ENCODE peak calls at places on chromosomes 11 and 22, in seven cellular contexts. P, T, L, I, K, G and Z are unnamed samples.

GRCh38 chr22:36332623-36333331 is 55.0 kb downstream of the MYH9 start:
- DNase-seq in T (peak; percentile 67), G (peak; percentile 57), L (peak; percentile 81), K (peak; percentile 65), P (no peak), I (no peak), Z (no peak)

GRCh38 chr22:21760640-21761039 is 25.0 kb upstream of the YPEL1 start:
- DNase-seq in G (no peak), P (no peak), K (peak; percentile 40), T (peak; percentile 79), L (no peak), I (no peak), Z (no peak)

GRCh38 chr22:46058591-46059519 is 81.9 kb upstream of the WNT7B start:
- DNase-seq in T (peak; percentile 53), P (no peak), K (no peak), L (no peak), G (peak; percentile 17), I (peak; percentile 49), Z (no peak)

GRCh38 chr11:78946945-78947914 is 372.6 kb upstream of the NARS2 start:
- DNase-seq in I (no peak), G (no peak), K (no peak), T (peak; percentile 93), L (peak; percentile 92), P (no peak), Z (no peak)

GRCh38 chr11:118572075-118572913 is at the start of gene ARCN1:
- DNase-seq in L (peak; percentile 21), K (peak; percentile 87), G (peak; percentile 89), I (peak; percentile 80), P (peak; percentile 86), T (peak; percentile 88), Z (peak; percentile 52)

GRCh38 chr22:47835726-47836125 is 1073.3 kb downstream of the TBC1D22A start:
- DNase-seq in L (peak; percentile 31), I (no peak), G (no peak), T (peak; percentile 9), K (peak; percentile 4), P (no peak), Z (no peak)

GRCh38 chr22:36379593-36380361 is 8.0 kb downstream of the MYH9 start:
- DNase-seq in T (no peak), G (no peak), K (no peak), I (no peak), P (no peak), L (no peak), Z (no peak)

GRCh38 chr22:49016909-49017768 is 810.5 kb downstream of the BRD1 start:
- DNase-seq in K (no peak), L (no peak), P (peak; percentile 1), G (no peak), I (no peak), T (no peak), Z (no peak)

GRCh38 chr22:25485626-25486545 is 78.6 kb upstream of the GRK3 start:
- DNase-seq in T (no peak), G (no peak), K (no peak), P (no peak), I (no peak), L (no peak), Z (no peak)

GRCh38 chr11:86938203-86938899 is 16.8 kb downstream of the FZD4 start:
- DNase-seq in T (no peak), G (no peak), L (no peak), I (no peak), P (no peak), K (no peak), Z (no peak)

GRCh38 chr22:46057206-46057605 is 80.2 kb upstream of the WNT7B start:
- DNase-seq in T (peak; percentile 59), L (no peak), P (peak; percentile 66), G (peak; percentile 2), I (no peak), K (no peak), Z (no peak)

GRCh38 chr11:107385361-107385982 is 72.2 kb downstream of the CWF19L2 start:
- DNase-seq in K (peak; percentile 49), T (peak; percentile 49), L (no peak), P (no peak), G (no peak), I (no peak), Z (no peak)

GRCh38 chr11:117826360-117826635 is 1.8 kb upstream of the FXYD2 start:
- DNase-seq in L (no peak), G (no peak), I (no peak), T (no peak), P (no peak), K (no peak), Z (no peak)

GRCh38 chr22:46537221-46537945 is at the start of gene CELSR1:
- DNase-seq in L (no peak), K (peak; percentile 40), I (no peak), T (peak; percentile 35), P (peak; percentile 34), G (peak; percentile 68), Z (peak; percentile 67)

GRCh38 chr11:122107045-122107444 is 9.0 kb downstream of the BLID start:
- DNase-seq in K (no peak), I (no peak), P (no peak), L (no peak), T (no peak), G (no peak), Z (no peak)

GRCh38 chr11:64409707-64410395 is 50.9 kb downstream of the RPS6KA4 start:
- DNase-seq in P (no peak), K (peak; percentile 63), T (no peak), L (no peak), I (peak; percentile 23), G (no peak), Z (no peak)

GRCh38 chr22:45777046-45777851 is 105.6 kb downstream of the ATXN10 start:
- DNase-seq in G (no peak), P (no peak), T (peak; percentile 17), I (no peak), K (no peak), L (peak; percentile 35), Z (no peak)

GRCh38 chr11:70187771-70188170 is 15.3 kb upstream of the FADD start:
- DNase-seq in P (no peak), K (no peak), L (no peak), G (no peak), T (no peak), I (no peak), Z (no peak)

GRCh38 chr22:20436309-20437252 is 1.0 kb downstream of the SCARF2 start:
- DNase-seq in L (no peak), P (peak; percentile 73), K (peak; percentile 66), I (no peak), T (peak; percentile 77), G (no peak), Z (no peak)

GRCh38 chr22:30876221-30876751 is 92.3 kb downstream of the MORC2 start:
- DNase-seq in P (no peak), G (peak; percentile 15), I (no peak), L (no peak), K (no peak), T (no peak), Z (no peak)

GRCh38 chr11:103624708-103625623 is 411.5 kb upstream of the DDI1 start:
- DNase-seq in P (no peak), I (peak; percentile 24), G (no peak), K (peak; percentile 93), L (peak; percentile 63), T (peak; percentile 93), Z (no peak)

DNA sequence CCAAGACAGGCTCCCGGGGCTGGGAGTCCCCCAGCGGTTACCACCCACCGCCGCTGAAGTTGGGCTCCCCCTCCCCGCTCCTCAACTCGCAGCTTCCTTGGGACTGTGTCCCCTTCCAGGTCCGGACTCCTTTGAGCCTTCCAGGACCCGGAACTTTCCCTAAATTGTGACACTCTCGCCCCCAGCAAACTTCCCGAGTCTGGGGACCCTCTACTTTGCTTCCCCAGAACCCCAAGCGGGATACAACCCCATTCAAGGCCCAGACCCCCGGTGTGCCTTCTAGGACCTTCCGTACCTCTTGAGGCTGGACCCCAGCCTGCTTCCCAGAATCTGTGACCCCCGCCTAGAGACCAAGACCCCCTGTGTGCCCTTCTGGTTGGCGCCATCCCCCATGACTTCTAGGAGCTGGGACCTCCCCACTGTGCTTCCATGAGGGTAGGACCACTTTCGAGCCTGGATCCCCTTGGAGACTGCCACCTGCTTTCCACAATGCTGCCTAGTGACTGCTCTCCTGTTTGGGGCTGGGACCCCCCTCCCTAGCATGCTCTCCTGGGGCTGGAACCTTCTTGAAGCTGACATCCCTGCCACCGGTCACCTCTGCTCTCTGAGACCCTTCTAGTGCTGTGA is 602 bp downstream of the MYRF start:
- DNase-seq in K (no peak), L (no peak), G (no peak), T (no peak), P (no peak), I (no peak), Z (no peak)
- TF ChIP-seq CTCF in K (no peak), L (no peak), G (no peak), T (no peak), P (no peak), I (no peak), Z (no peak)

GRCh38 chr11:83241291-83241946 is 44.7 kb downstream of the CCDC90B start:
- DNase-seq in P (no peak), I (peak; percentile 70), L (peak; percentile 42), T (peak; percentile 77), G (peak; percentile 86), K (peak; percentile 75), Z (peak; percentile 13)
- TF ChIP-seq CTCF in P (no peak), I (peak; percentile 84), L (peak; percentile 72), T (peak; percentile 62), G (peak; percentile 86), K (peak; percentile 76), Z (peak; percentile 71)

GRCh38 chr22:38720350-38720749 is 14.6 kb downstream of the GTPBP1 start:
- DNase-seq in I (no peak), L (no peak), G (no peak), T (no peak), P (no peak), K (no peak), Z (no peak)
- TF ChIP-seq CTCF in I (no peak), L (no peak), G (no peak), T (no peak), P (no peak), K (no peak), Z (no peak)

DNA sequence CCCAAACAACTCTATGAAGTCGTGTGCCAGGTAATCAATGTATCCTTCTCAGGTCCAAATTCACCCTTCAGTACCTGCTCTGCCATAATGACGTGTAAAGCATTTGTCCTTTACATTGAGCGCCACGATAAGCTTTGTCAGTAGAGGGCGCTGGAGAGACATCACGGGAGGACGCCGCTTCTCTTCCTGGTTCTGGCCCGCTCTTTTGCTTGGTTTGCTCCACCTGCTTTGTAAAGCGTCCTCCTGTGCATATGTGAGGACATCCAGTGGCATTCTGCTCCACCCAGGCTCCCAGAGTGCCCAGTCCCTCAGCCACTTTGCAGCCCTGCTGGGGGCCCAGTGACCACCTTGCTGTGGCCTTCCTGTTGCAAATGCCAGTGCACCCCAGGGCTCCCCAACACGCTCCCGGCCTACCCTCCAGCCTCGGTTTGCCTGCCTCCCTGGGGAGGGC is 61.1 kb downstream of the WT1 start:
- DNase-seq in P (peak; percentile 35), G (peak; percentile 66), K (peak; percentile 67), T (no peak), L (peak; percentile 9), I (peak; percentile 63), Z (no peak)
- TF ChIP-seq CTCF in P (peak; percentile 6), G (peak; percentile 53), K (peak; percentile 71), T (peak; percentile 20), L (peak; percentile 72), I (peak; percentile 75), Z (peak; percentile 53)

GRCh38 chr11:30683176-30683575 is 97.0 kb upstream of the MPPED2 start:
- DNase-seq in I (no peak), P (no peak), K (no peak), T (no peak), L (no peak), G (no peak), Z (no peak)
- TF ChIP-seq CTCF in I (no peak), P (no peak), K (no peak), T (no peak), L (no peak), G (no peak), Z (no peak)